ENCODE peak calls at places on chromosomes 4 and X, in five cellular contexts. Y is HT1080; J is iris pigment epithelial cell; A is psoas muscle; V is CD8-positive, alpha-beta memory T cell. Z is an unnamed sample.

GRCh38 chr4:47933798-47934197 is 19.4 kb upstream of the NFXL1 start:
- DNase-seq in A (no peak), Y (peak), V (peak), J (peak), Z (no peak)

GRCh38 chr4:95742872-95743271 is 97.0 kb upstream of the PDHA2 start:
- DNase-seq in V (no peak), A (no peak), J (no peak), Y (no peak), Z (no peak)

GRCh38 chr4:23202712-23203247 is 510.0 kb downstream of the GBA3 start:
- DNase-seq in Y (no peak), A (no peak), V (no peak), J (no peak), Z (peak)

GRCh38 chr4:98653006-98653405 is 5.4 kb downstream of the TSPAN5 start:
- DNase-seq in V (no peak), A (no peak), Y (no peak), J (peak), Z (no peak)

GRCh38 chrX:5702890-5703289 is 525.8 kb downstream of the NLGN4X start:
- DNase-seq in J (no peak), Y (no peak), V (no peak), A (no peak), Z (no peak)

GRCh38 chr4:87500107-87500462 is 29.1 kb downstream of the SPARCL1 start:
- DNase-seq in J (no peak), A (no peak), Y (no peak), V (no peak), Z (no peak)

GRCh38 chr4:25065901-25066610 is 35.3 kb upstream of the LGI2 start:
- DNase-seq in V (no peak), A (no peak), Y (peak), J (no peak), Z (no peak)

GRCh38 chrX:153627675-153628111 is 19.3 kb upstream of the DUSP9 start:
- DNase-seq in A (no peak), V (no peak), J (no peak), Y (no peak), Z (no peak)

GRCh38 chrX:38151426-38151825 is 69.2 kb downstream of the SRPX start:
- DNase-seq in J (peak), V (no peak), A (no peak), Y (peak), Z (no peak)

GRCh38 chrX:84216406-84216805 is 28.4 kb upstream of the RPS6KA6 start:
- DNase-seq in J (no peak), V (no peak), Y (no peak), A (no peak), Z (no peak)

GRCh38 chrX:12974217-12974796 is 603 bp upstream of the TMSB4X start:
- DNase-seq in J (peak), A (peak), V (no peak), Y (no peak), Z (peak)

GRCh38 chr4:1082215-1083182 is 30.9 kb downstream of the RNF212 start:
- DNase-seq in J (peak), V (no peak), A (peak), Y (peak), Z (peak)

GRCh38 chrX:13647709-13648212 is 5.2 kb upstream of the TCEANC start:
- DNase-seq in Y (peak), J (peak), A (peak), V (peak), Z (peak)

GRCh38 chrX:71525316-71525715 is 7.6 kb upstream of the OGT start:
- DNase-seq in Y (no peak), A (no peak), J (no peak), V (no peak), Z (no peak)

GRCh38 chr4:102761478-102761790 is 666 bp upstream of the MANBA start:
- DNase-seq in A (no peak), V (no peak), J (peak), Y (no peak), Z (no peak)

GRCh38 chr4:2935762-2936743 is 27.2 kb downstream of the NOP14 start:
- DNase-seq in A (no peak), V (peak), Y (no peak), J (peak), Z (peak)

GRCh38 chrX:40922307-40922706 is 162.9 kb upstream of the USP9X start:
- DNase-seq in J (peak), A (no peak), Y (peak), V (no peak), Z (peak)

GRCh38 chr4:80206541-80207171 is 9.4 kb downstream of the PRDM8 start:
- DNase-seq in Y (no peak), V (no peak), J (no peak), A (peak), Z (no peak)

GRCh38 chrX:40095588-40096394 is 2.0 kb downstream of the BCOR start:
- DNase-seq in J (peak), V (no peak), A (no peak), Y (no peak), Z (peak)

GRCh38 chr4:171067422-171067821 is 745.8 kb upstream of the GALNTL6 start:
- DNase-seq in A (no peak), J (no peak), Y (no peak), V (no peak), Z (no peak)

GRCh38 chr4:123106741-123107140 is 184.3 kb upstream of the NUDT6 start:
- DNase-seq in A (peak), J (no peak), Y (no peak), V (no peak), Z (no peak)

GRCh38 chr4:183797445-183798248 is 107.5 kb upstream of the STOX2 start:
- DNase-seq in Y (no peak), A (peak), V (no peak), J (peak), Z (peak)

GRCh38 chr4:62709618-62710252 is 1509.6 kb downstream of the ADGRL3 start:
- DNase-seq in V (no peak), A (no peak), J (peak), Y (peak), Z (peak)

GRCh38 chrX:10011261-10011931 is 44.2 kb downstream of the CLDN34 start:
- DNase-seq in A (no peak), V (no peak), Y (no peak), J (peak), Z (no peak)

GRCh38 chrX:68828740-68829593 is at the start of gene EFNB1:
- DNase-seq in Y (peak), J (peak), A (peak), V (peak), Z (peak)

GRCh38 chr4:137543650-137544049 is 11.4 kb upstream of the PCDH18 start:
- DNase-seq in V (no peak), A (no peak), J (no peak), Y (no peak), Z (no peak)

GRCh38 chrX:105375816-105376215 is 155.3 kb upstream of the TEX13A start:
- DNase-seq in A (no peak), Y (no peak), V (no peak), J (peak), Z (no peak)

GRCh38 chr4:151641167-151641566 is 119.6 kb downstream of the GATB start:
- DNase-seq in V (no peak), A (no peak), J (peak), Y (peak), Z (no peak)

GRCh38 chr4:147975325-147975724 is 243.4 kb downstream of the ARHGAP10 start:
- DNase-seq in J (peak), Y (no peak), V (no peak), A (no peak), Z (no peak)

GRCh38 chr4:40121515-40121914 is 64.9 kb downstream of the N4BP2 start:
- DNase-seq in Y (peak), V (no peak), J (peak), A (no peak), Z (peak)

GRCh38 chr4:24102621-24103020 is 212.8 kb upstream of the PPARGC1A start:
- DNase-seq in Y (no peak), J (no peak), V (no peak), A (no peak), Z (no peak)

GRCh38 chr4:146224331-146224966 is 10.1 kb downstream of the REELD1 start:
- DNase-seq in A (no peak), V (no peak), Y (no peak), J (no peak), Z (no peak)

GRCh38 chrX:12206413-12206812 is 68.1 kb downstream of the FRMPD4 start:
- DNase-seq in A (no peak), J (no peak), V (no peak), Y (peak), Z (no peak)

GRCh38 chr4:164761746-164762275 is 7.9 kb downstream of the SMIM31 start:
- DNase-seq in J (no peak), Y (no peak), A (no peak), V (no peak), Z (no peak)

GRCh38 chrX:11449613-11450012 is 156.4 kb downstream of the AMELX start:
- DNase-seq in A (no peak), Y (no peak), J (no peak), V (no peak), Z (no peak)